ENCODE peak calls at places on chromosomes 16 and 17, in four cellular contexts. K, Z, D and A are unnamed samples.

GRCh38 chr17:77493901-77494663 is 353.3 kb downstream of the SEC14L1 start:
- DNase-seq in K (no peak), Z (no peak), D (no peak), A (no peak)

GRCh38 chr16:69131167-69131748 is 1.1 kb downstream of the CHTF8 start:
- DNase-seq in K (no peak), Z (peak), D (no peak), A (peak)

GRCh38 chr17:52064791-52065211 is 93.7 kb downstream of the CA10 start:
- DNase-seq in K (peak), Z (no peak), D (no peak), A (no peak)

GRCh38 chr17:37729905-37730304 is 15.0 kb downstream of the HNF1B start:
- DNase-seq in K (no peak), Z (no peak), D (no peak), A (no peak)

GRCh38 chr17:58504826-58505351 is 9.5 kb downstream of the MTMR4 start:
- DNase-seq in K (no peak), Z (no peak), D (no peak), A (peak)

GRCh38 chr16:76278086-76278485 is 885 bp downstream of the CNTNAP4 start:
- DNase-seq in K (no peak), Z (no peak), D (no peak), A (no peak)

GRCh38 chr16:89201467-89202377 is 1.4 kb upstream of the SLC22A31 start:
- DNase-seq in K (no peak), Z (peak), D (no peak), A (peak)

GRCh38 chr16:88078111-88078775 is 127.0 kb downstream of the BANP start:
- DNase-seq in K (no peak), Z (peak), D (no peak), A (no peak)

GRCh38 chr17:14813649-14814048 is 451.5 kb downstream of the PMP22 start:
- DNase-seq in K (no peak), Z (peak), D (no peak), A (no peak)

GRCh38 chr16:20763461-20764232 is at the start of gene ACSM3:
- DNase-seq in K (peak), Z (peak), D (peak), A (peak)

GRCh38 chr16:9657659-9658058 is 524.6 kb downstream of the GRIN2A start:
- DNase-seq in K (no peak), Z (no peak), D (no peak), A (no peak)

GRCh38 chr17:19534562-19535149 is 1.0 kb downstream of the SLC47A1 start:
- DNase-seq in K (no peak), Z (no peak), D (no peak), A (no peak)